ENCODE peak calls at places on chromosome 18, in eight cellular contexts. E is A549, A is globus pallidus, R is GM03348, V is GM10248, C is ACHN, L is GM13976, T is upper lobe of right lung. P is an unnamed sample.

GRCh38 chr18:77234504-77235365 is 14.9 kb upstream of the GALR1 start:
- DNase-seq in E (no peak), A (no peak), R (no peak), V (no peak), C (no peak), L (no peak), T (no peak), P (peak)

GRCh38 chr18:59514193-59514592 is 155.1 kb upstream of the LMAN1 start:
- DNase-seq in E (no peak), A (peak), R (peak), V (no peak), C (no peak), L (no peak), T (no peak), P (no peak)

GRCh38 chr18:58538604-58539386 is 90.1 kb downstream of the ALPK2 start:
- DNase-seq in E (no peak), A (no peak), R (no peak), V (no peak), C (no peak), L (no peak), T (no peak), P (no peak)

GRCh38 chr18:10893761-10894160 is 255.6 kb downstream of the PIEZO2 start:
- DNase-seq in E (no peak), A (no peak), R (no peak), V (no peak), C (no peak), L (no peak), T (no peak), P (no peak)

GRCh38 chr18:45874501-45875184 is 49.2 kb downstream of the SIGLEC15 start:
- DNase-seq in E (no peak), A (no peak), R (no peak), V (peak), C (no peak), L (peak), T (no peak), P (peak)

GRCh38 chr18:24228661-24229053 is 89.8 kb downstream of the CABYR start:
- DNase-seq in E (no peak), A (no peak), R (no peak), V (no peak), C (no peak), L (no peak), T (no peak), P (no peak)

GRCh38 chr18:48452863-48453323 is 43.7 kb upstream of the ZBTB7C start:
- DNase-seq in E (no peak), A (no peak), R (peak), V (no peak), C (no peak), L (no peak), T (no peak), P (no peak)

GRCh38 chr18:63979409-63979908 is 9.6 kb downstream of the SERPINB8 start:
- DNase-seq in E (peak), A (peak), R (peak), V (peak), C (peak), L (peak), T (no peak), P (peak)

GRCh38 chr18:37612519-37612918 is 46.9 kb upstream of the CELF4 start:
- DNase-seq in E (no peak), A (no peak), R (no peak), V (no peak), C (no peak), L (no peak), T (no peak), P (no peak)

GRCh38 chr18:10942998-10943397 is 206.4 kb downstream of the PIEZO2 start:
- DNase-seq in E (no peak), A (no peak), R (no peak), V (no peak), C (no peak), L (no peak), T (no peak), P (no peak)

GRCh38 chr18:10453885-10454772 is at the start of gene APCDD1:
- DNase-seq in E (peak), A (peak), R (no peak), V (peak), C (no peak), L (peak), T (peak), P (no peak)

GRCh38 chr18:8844721-8845148 is 139.4 kb downstream of the MTCL1 start:
- DNase-seq in E (no peak), A (no peak), R (no peak), V (no peak), C (peak), L (no peak), T (no peak), P (no peak)

GRCh38 chr18:23857756-23858155 is 156.8 kb upstream of the TTC39C start:
- DNase-seq in E (no peak), A (no peak), R (no peak), V (no peak), C (no peak), L (no peak), T (peak), P (no peak)

GRCh38 chr18:76978616-76979015 is 154.0 kb downstream of the MBP start:
- DNase-seq in E (no peak), A (no peak), R (no peak), V (no peak), C (no peak), L (no peak), T (no peak), P (no peak)

GRCh38 chr18:59459352-59460059 is 100.4 kb upstream of the LMAN1 start:
- DNase-seq in E (peak), A (no peak), R (peak), V (peak), C (peak), L (peak), T (no peak), P (peak)

P was measured in MM.1S.